ENCODE peak calls at places on chromosome 16, in nine cellular contexts. One of them, this sample, is unnamed.
A peak's percentile ranks its signal among the peaks of the same experiment; 100 is the strongest.

GRCh38 chr16:47719713-47720112 is 258.6 kb downstream of the PHKB start:
- DNase-seq in esophagus squamous epithelium: no peak
- DNase-seq in HL-60: no peak
- DNase-seq in transverse colon: no peak
- DNase-seq in foreskin fibroblast: no peak
- DNase-seq in right lobe of liver: no peak
- DNase-seq in pancreas: no peak
- DNase-seq in ascending aorta: no peak
- DNase-seq in mucosa of descending colon: no peak
- DNase-seq in this sample: no peak

GRCh38 chr16:29830774-29831173 is 10.5 kb downstream of the MVP start:
- DNase-seq in pancreas: peak; percentile 62
- DNase-seq in ascending aorta: no peak
- DNase-seq in esophagus squamous epithelium: no peak
- DNase-seq in foreskin fibroblast: no peak
- DNase-seq in mucosa of descending colon: no peak
- DNase-seq in transverse colon: no peak
- DNase-seq in HL-60: no peak
- DNase-seq in right lobe of liver: no peak
- DNase-seq in this sample: no peak

GRCh38 chr16:84088695-84089395 is 27.9 kb downstream of the MBTPS1 start:
- DNase-seq in HL-60: no peak
- DNase-seq in transverse colon: peak; percentile 73
- DNase-seq in pancreas: no peak
- DNase-seq in esophagus squamous epithelium: no peak
- DNase-seq in foreskin fibroblast: no peak
- DNase-seq in right lobe of liver: no peak
- DNase-seq in ascending aorta: no peak
- DNase-seq in mucosa of descending colon: peak; percentile 66
- DNase-seq in this sample: peak; percentile 82

GRCh38 chr16:50297301-50298074 is 31.1 kb downstream of the ADCY7 start:
- DNase-seq in pancreas: peak; percentile 66
- DNase-seq in foreskin fibroblast: no peak
- DNase-seq in right lobe of liver: peak; percentile 44
- DNase-seq in esophagus squamous epithelium: no peak
- DNase-seq in transverse colon: peak; percentile 5
- DNase-seq in mucosa of descending colon: no peak
- DNase-seq in ascending aorta: no peak
- DNase-seq in HL-60: no peak
- DNase-seq in this sample: no peak

GRCh38 chr16:50196736-50197135 is 43.6 kb downstream of the TENT4B start:
- DNase-seq in esophagus squamous epithelium: no peak
- DNase-seq in foreskin fibroblast: no peak
- DNase-seq in HL-60: no peak
- DNase-seq in transverse colon: no peak
- DNase-seq in pancreas: no peak
- DNase-seq in ascending aorta: no peak
- DNase-seq in right lobe of liver: no peak
- DNase-seq in mucosa of descending colon: no peak
- DNase-seq in this sample: peak; percentile 24

GRCh38 chr16:6016530-6017184 is 919.1 kb upstream of the EEF2KMT start:
- DNase-seq in right lobe of liver: no peak
- DNase-seq in mucosa of descending colon: peak; percentile 46
- DNase-seq in pancreas: no peak
- DNase-seq in ascending aorta: no peak
- DNase-seq in HL-60: peak; percentile 7
- DNase-seq in esophagus squamous epithelium: no peak
- DNase-seq in foreskin fibroblast: peak; percentile 1
- DNase-seq in transverse colon: no peak
- DNase-seq in this sample: no peak

GRCh38 chr16:72291531-72291981 is 119.6 kb upstream of the PMFBP1 start:
- DNase-seq in pancreas: no peak
- DNase-seq in foreskin fibroblast: peak; percentile 86
- DNase-seq in HL-60: no peak
- DNase-seq in ascending aorta: no peak
- DNase-seq in mucosa of descending colon: no peak
- DNase-seq in esophagus squamous epithelium: no peak
- DNase-seq in transverse colon: no peak
- DNase-seq in right lobe of liver: no peak
- DNase-seq in this sample: no peak

GRCh38 chr16:49484454-49484853 is 110.8 kb downstream of the C16orf78 start:
- DNase-seq in foreskin fibroblast: no peak
- DNase-seq in pancreas: peak; percentile 89
- DNase-seq in mucosa of descending colon: peak; percentile 74
- DNase-seq in HL-60: no peak
- DNase-seq in transverse colon: peak; percentile 76
- DNase-seq in right lobe of liver: peak; percentile 95
- DNase-seq in ascending aorta: peak; percentile 16
- DNase-seq in esophagus squamous epithelium: no peak
- DNase-seq in this sample: peak; percentile 8

GRCh38 chr16:89172901-89173628 is 1.5 kb downstream of the CDH15 start:
- DNase-seq in HL-60: no peak
- DNase-seq in transverse colon: no peak
- DNase-seq in esophagus squamous epithelium: no peak
- DNase-seq in pancreas: peak; percentile 74
- DNase-seq in mucosa of descending colon: no peak
- DNase-seq in foreskin fibroblast: no peak
- DNase-seq in ascending aorta: no peak
- DNase-seq in right lobe of liver: no peak
- DNase-seq in this sample: no peak

DNA sequence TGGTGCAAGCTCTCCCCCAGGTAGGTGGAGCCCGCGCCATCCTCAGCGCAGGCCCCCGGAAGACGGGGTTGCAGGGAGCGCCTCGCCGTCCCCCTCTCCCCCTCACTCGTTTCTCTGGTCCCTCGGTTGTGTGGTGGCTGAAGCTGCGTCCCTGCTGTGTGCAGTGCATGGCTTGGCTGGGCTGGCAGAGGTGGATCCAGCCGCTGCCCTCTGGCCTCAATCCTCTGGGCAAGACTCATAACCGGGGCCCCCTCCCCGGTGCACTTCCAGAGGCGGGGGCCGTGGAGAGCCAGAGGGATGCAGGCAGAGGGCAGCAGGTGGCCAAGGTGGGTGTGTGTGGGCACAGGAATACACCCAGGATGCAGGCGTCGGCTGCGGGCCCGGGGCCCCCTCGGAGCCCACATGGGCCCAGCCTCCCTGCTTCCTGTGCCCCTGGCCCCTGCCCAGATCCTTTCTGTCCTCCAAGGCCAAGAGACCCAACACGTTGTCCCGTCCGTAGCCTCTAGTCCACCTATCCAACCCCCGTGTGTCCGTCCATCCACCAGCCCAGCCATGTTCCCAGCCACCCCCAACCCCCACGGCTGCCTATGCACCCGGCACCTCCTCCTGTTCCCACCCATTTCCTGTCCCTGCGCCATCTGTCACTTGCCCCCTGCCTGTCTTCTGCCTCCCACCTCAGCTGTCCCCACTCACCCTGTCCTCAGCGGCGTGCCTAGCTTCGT is 9.3 kb downstream of the TPSG1 start:
- DNase-seq in HL-60: no peak
- DNase-seq in mucosa of descending colon: no peak
- DNase-seq in foreskin fibroblast: no peak
- DNase-seq in right lobe of liver: no peak
- DNase-seq in pancreas: no peak
- DNase-seq in esophagus squamous epithelium: no peak
- DNase-seq in transverse colon: no peak
- DNase-seq in ascending aorta: no peak
- DNase-seq in this sample: no peak
- H3K4me3 ChIP-seq in HL-60: no peak overlapping the region
- H3K4me3 ChIP-seq in mucosa of descending colon: no peak overlapping the region
- H3K4me3 ChIP-seq in foreskin fibroblast: no peak overlapping the region
- H3K4me3 ChIP-seq in right lobe of liver: no peak overlapping the region
- H3K4me3 ChIP-seq in pancreas: no peak overlapping the region
- H3K4me3 ChIP-seq in esophagus squamous epithelium: no peak overlapping the region
- H3K4me3 ChIP-seq in transverse colon: no peak overlapping the region
- H3K4me3 ChIP-seq in ascending aorta: no peak overlapping the region
- H3K4me3 ChIP-seq in this sample: no peak overlapping the region

DNA sequence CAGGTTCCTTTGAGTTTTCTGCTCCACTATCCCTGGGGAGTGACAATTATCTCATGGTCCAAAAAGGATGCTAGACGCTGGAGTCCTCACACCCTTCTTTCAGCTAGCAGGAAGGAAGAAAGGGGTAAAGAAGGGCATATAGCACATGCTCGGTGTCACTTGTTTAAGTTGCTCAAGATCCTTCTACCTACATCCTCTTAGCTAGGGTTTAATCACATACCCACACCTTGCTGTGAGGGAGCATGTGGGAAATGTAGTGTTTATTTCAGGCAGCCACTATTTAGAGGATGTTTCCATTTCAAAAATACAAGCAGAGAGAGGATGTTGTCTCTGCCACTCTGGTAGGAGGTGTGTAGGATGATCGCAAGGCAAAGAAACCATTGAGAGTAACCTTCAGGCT is 4.5 kb downstream of the PRKCB start:
- DNase-seq in esophagus squamous epithelium: no peak
- DNase-seq in right lobe of liver: no peak
- DNase-seq in HL-60: no peak
- DNase-seq in foreskin fibroblast: no peak
- DNase-seq in ascending aorta: no peak
- DNase-seq in pancreas: no peak
- DNase-seq in mucosa of descending colon: no peak
- DNase-seq in transverse colon: no peak
- DNase-seq in this sample: no peak
- TF ChIP-seq CTCF in esophagus squamous epithelium: no peak
- TF ChIP-seq CTCF in right lobe of liver: no peak
- TF ChIP-seq CTCF in HL-60: no peak
- TF ChIP-seq CTCF in foreskin fibroblast: no peak
- TF ChIP-seq CTCF in ascending aorta: no peak
- TF ChIP-seq CTCF in pancreas: no peak
- TF ChIP-seq CTCF in mucosa of descending colon: no peak
- TF ChIP-seq CTCF in transverse colon: no peak
- TF ChIP-seq CTCF in this sample: no peak

GRCh38 chr16:66923247-66923851 is 2.0 kb downstream of the RRAD start:
- DNase-seq in foreskin fibroblast: no peak
- DNase-seq in ascending aorta: peak; percentile 52
- DNase-seq in mucosa of descending colon: no peak
- DNase-seq in transverse colon: no peak
- DNase-seq in pancreas: peak; percentile 63
- DNase-seq in HL-60: no peak
- DNase-seq in esophagus squamous epithelium: no peak
- DNase-seq in right lobe of liver: no peak
- DNase-seq in this sample: no peak

GRCh38 chr16:66923866-66924265 is 1.5 kb downstream of the RRAD start:
- DNase-seq in HL-60: no peak
- DNase-seq in ascending aorta: no peak
- DNase-seq in right lobe of liver: no peak
- DNase-seq in foreskin fibroblast: no peak
- DNase-seq in transverse colon: no peak
- DNase-seq in mucosa of descending colon: peak; percentile 58
- DNase-seq in esophagus squamous epithelium: no peak
- DNase-seq in pancreas: no peak
- DNase-seq in this sample: no peak

GRCh38 chr16:66920924-66921680 is 2.4 kb upstream of the CDH16 start:
- DNase-seq in pancreas: no peak
- DNase-seq in transverse colon: no peak
- DNase-seq in ascending aorta: no peak
- DNase-seq in right lobe of liver: no peak
- DNase-seq in HL-60: no peak
- DNase-seq in mucosa of descending colon: no peak
- DNase-seq in foreskin fibroblast: no peak
- DNase-seq in esophagus squamous epithelium: no peak
- DNase-seq in this sample: no peak

GRCh38 chr16:66919569-66920472 is 1.1 kb upstream of the CDH16 start:
- DNase-seq in transverse colon: no peak
- DNase-seq in pancreas: peak; percentile 24
- DNase-seq in esophagus squamous epithelium: no peak
- DNase-seq in HL-60: no peak
- DNase-seq in ascending aorta: no peak
- DNase-seq in foreskin fibroblast: no peak
- DNase-seq in right lobe of liver: no peak
- DNase-seq in mucosa of descending colon: no peak
- DNase-seq in this sample: no peak

DNA sequence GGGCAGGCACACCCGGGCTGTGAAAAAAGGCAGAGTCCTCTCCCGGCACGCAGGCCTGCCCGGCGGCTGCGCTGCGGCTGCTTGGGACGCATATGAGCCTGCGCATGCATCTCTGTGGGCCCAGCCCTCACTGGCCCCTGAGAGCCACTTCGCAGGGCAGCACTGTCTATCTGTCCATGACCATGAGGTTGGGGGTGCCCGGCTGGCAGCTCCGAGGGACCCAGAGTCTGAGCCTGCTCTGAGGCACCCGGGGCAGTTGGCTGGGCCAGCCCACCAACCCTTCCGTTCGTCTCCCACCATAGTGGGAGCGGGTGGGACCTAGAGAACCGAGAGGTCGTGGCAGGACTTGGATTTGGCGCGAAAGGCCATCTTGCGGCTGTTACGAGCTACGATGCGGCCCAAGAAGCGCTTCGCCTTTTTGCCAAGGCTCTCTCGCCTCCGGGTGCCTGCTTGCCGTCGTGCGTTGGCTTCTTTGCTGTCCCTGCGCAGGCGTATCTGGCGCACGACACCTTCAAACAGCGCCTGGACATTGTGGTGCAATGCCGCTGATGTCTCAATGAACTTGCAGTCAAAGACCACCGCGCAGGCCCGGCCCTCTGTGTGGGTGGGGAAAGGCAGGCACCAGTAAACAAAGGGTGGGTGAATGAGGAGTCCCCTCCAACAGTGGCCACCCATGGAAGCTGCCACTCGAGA is 3.2 kb upstream of the CDH16 start:
- DNase-seq in ascending aorta: no peak
- DNase-seq in right lobe of liver: no peak
- DNase-seq in HL-60: no peak
- DNase-seq in esophagus squamous epithelium: no peak
- DNase-seq in transverse colon: no peak
- DNase-seq in foreskin fibroblast: no peak
- DNase-seq in pancreas: no peak
- DNase-seq in mucosa of descending colon: no peak
- DNase-seq in this sample: no peak
- H3K4me3 ChIP-seq in ascending aorta: no peak overlapping the region
- H3K4me3 ChIP-seq in right lobe of liver: no peak overlapping the region
- H3K4me3 ChIP-seq in HL-60: no peak overlapping the region
- H3K4me3 ChIP-seq in esophagus squamous epithelium: peak overlapping the region; percentile 34
- H3K4me3 ChIP-seq in transverse colon: no peak overlapping the region
- H3K4me3 ChIP-seq in foreskin fibroblast: no peak overlapping the region
- H3K4me3 ChIP-seq in pancreas: no peak overlapping the region
- H3K4me3 ChIP-seq in mucosa of descending colon: no peak overlapping the region
- H3K4me3 ChIP-seq in this sample: no peak overlapping the region

DNA sequence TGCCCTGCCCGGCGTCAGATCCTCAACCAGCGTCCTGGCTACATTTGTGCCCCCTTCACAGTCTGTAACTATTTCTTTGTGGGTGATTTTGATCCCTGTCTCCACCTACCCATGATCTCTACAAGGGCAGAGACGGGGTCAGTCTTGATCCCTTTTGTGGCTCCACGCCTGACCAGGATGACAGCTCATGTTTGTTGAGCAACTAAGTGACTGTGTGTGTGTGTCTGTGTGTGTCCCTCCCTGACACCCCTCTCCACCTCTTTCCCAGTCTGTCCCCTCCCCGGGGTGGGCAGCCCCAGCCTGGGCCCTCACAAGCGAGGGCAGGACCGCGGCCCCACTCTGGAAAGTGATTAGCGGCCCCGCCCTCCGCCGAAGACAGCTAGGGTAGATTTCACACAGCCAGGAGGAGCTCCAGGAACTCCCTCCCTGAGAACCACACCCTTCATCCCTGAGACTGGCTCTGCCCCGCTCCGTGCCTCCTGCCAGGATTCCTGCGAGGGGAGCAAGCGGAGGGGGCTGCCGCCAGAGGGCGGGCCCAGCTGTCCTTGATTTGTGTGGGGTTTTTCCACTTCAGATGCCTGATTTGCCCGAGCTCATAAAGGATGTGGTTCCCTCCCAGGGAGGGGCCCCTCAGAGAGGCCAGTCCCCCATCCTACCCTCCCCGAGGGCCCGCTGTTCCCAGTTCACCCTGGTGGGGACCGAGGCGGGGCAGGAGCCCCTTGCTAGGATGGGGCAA is 5.3 kb upstream of the HS3ST6 start:
- DNase-seq in ascending aorta: no peak
- DNase-seq in HL-60: no peak
- DNase-seq in esophagus squamous epithelium: no peak
- DNase-seq in mucosa of descending colon: peak; percentile 73
- DNase-seq in pancreas: peak; percentile 40
- DNase-seq in foreskin fibroblast: peak; percentile 27
- DNase-seq in transverse colon: peak; percentile 66
- DNase-seq in right lobe of liver: no peak
- DNase-seq in this sample: no peak
- TF ChIP-seq CTCF in ascending aorta: no peak
- TF ChIP-seq CTCF in HL-60: no peak
- TF ChIP-seq CTCF in esophagus squamous epithelium: no peak
- TF ChIP-seq CTCF in mucosa of descending colon: no peak
- TF ChIP-seq CTCF in pancreas: no peak
- TF ChIP-seq CTCF in foreskin fibroblast: peak; percentile 31
- TF ChIP-seq CTCF in transverse colon: peak; percentile 23
- TF ChIP-seq CTCF in right lobe of liver: no peak
- TF ChIP-seq CTCF in this sample: no peak